ENCODE peak calls at places on chromosomes 13 and 19, in eight cellular contexts. C, R, A, P, H, Q, E and W are unnamed samples. For H3K36me3, the result is how much of the 10 kb centered on the place peaks cover.

GRCh38 chr13:25200783-25201182 is 28.7 kb upstream of the AMER2 start:
- DNase-seq in Q (no peak), P (no peak), A (no peak), E (peak), R (no peak), H (no peak), C (no peak), W (no peak)

GRCh38 chr13:41588899-41589298 is 131.5 kb downstream of the RGCC start:
- DNase-seq in Q (no peak), P (no peak), A (peak), E (peak), H (no peak), C (no peak), R (no peak), W (no peak)

GRCh38 chr19:38015216-38015615 is 108.2 kb downstream of the SIPA1L3 start:
- DNase-seq in A (peak), Q (no peak), R (no peak), H (no peak), C (no peak), P (no peak), E (no peak), W (no peak)

GRCh38 chr13:102443234-102443633 is 41.4 kb upstream of the FGF14 start:
- DNase-seq in P (no peak), Q (no peak), H (no peak), C (no peak), A (no peak), E (no peak), R (no peak), W (no peak)

GRCh38 chr19:14770944-14771839 is 7.2 kb downstream of the ADGRE2 start:
- DNase-seq in H (no peak), A (no peak), R (no peak), Q (no peak), E (no peak), P (no peak), C (no peak), W (no peak)

GRCh38 chr19:42563352-42564210 is 31.1 kb downstream of the CEACAM8 start:
- DNase-seq in C (no peak), H (peak), R (peak), A (peak), E (peak), P (peak), Q (peak), W (no peak)

GRCh38 chr13:112645327-112645914 is 44.4 kb upstream of the ATP11A start:
- DNase-seq in P (no peak), E (no peak), A (no peak), Q (no peak), H (no peak), C (no peak), R (no peak), W (no peak)

GRCh38 chr19:40941481-40942219 is 49.4 kb upstream of the CYP2B6 start:
- DNase-seq in Q (no peak), R (no peak), C (no peak), H (no peak), E (no peak), P (no peak), A (no peak), W (no peak)

GRCh38 chr19:19134687-19135158 is 3.6 kb downstream of the TMEM161A start:
- DNase-seq in Q (peak), C (no peak), E (no peak), P (peak), A (no peak), H (no peak), R (no peak), W (peak)

GRCh38 chr13:64087624-64088023 is 2672.0 kb upstream of the PCDH20 start:
- DNase-seq in P (no peak), C (no peak), E (no peak), H (no peak), Q (no peak), A (no peak), R (no peak), W (no peak)

GRCh38 chr19:46217476-46217875 is 12.1 kb upstream of the IGFL1 start:
- DNase-seq in P (no peak), H (no peak), E (no peak), C (no peak), R (no peak), A (no peak), Q (no peak), W (no peak)

GRCh38 chr19:49135686-49136085 is 16.3 kb downstream of the PPFIA3 start:
- DNase-seq in Q (no peak), A (no peak), P (no peak), C (no peak), R (no peak), H (no peak), E (no peak), W (no peak)

GRCh38 chr13:75445717-75446529 is 36.0 kb downstream of the TBC1D4 start:
- DNase-seq in Q (no peak), A (no peak), R (no peak), H (no peak), C (no peak), P (no peak), E (no peak), W (no peak)

GRCh38 chr19:43564800-43565199 is 10.5 kb downstream of the XRCC1 start:
- DNase-seq in E (no peak), Q (no peak), H (no peak), R (no peak), A (no peak), P (no peak), C (no peak), W (no peak)

GRCh38 chr19:33888665-33889064 is 92.0 kb downstream of the KCTD15 start:
- DNase-seq in A (no peak), H (no peak), R (no peak), Q (no peak), E (no peak), P (no peak), C (no peak), W (no peak)

GRCh38 chr13:42720116-42720857 is 61.1 kb upstream of the FAM216B start:
- DNase-seq in E (peak), H (peak), R (no peak), P (no peak), C (no peak), Q (peak), A (peak), W (no peak)

GRCh38 chr13:29963086-29963485 is 112.7 kb upstream of the UBL3 start:
- DNase-seq in C (no peak), P (no peak), R (no peak), Q (no peak), E (no peak), H (no peak), A (no peak), W (no peak)

GRCh38 chr13:38045278-38046048 is 175.9 kb upstream of the TRPC4 start:
- DNase-seq in C (no peak), A (peak), R (no peak), H (no peak), E (peak), P (peak), Q (no peak), W (no peak)

GRCh38 chr19:3098515-3099346 is 4.6 kb downstream of the GNA11 start:
- DNase-seq in C (no peak), R (peak), E (no peak), H (peak), Q (peak), P (no peak), A (peak), W (peak)

GRCh38 chr13:29423050-29423449 is 172.4 kb downstream of the SLC7A1 start:
- DNase-seq in A (no peak), E (no peak), P (no peak), Q (no peak), R (no peak), H (no peak), C (no peak), W (no peak)

GRCh38 chr13:101649490-101650126 is 197.1 kb downstream of the ITGBL1 start:
- DNase-seq in E (peak), R (no peak), A (peak), Q (no peak), C (no peak), P (no peak), H (no peak), W (no peak)

GRCh38 chr13:51260154-51260553 is 38.0 kb downstream of the FAM124A start:
- DNase-seq in C (no peak), H (no peak), P (peak), Q (no peak), R (no peak), E (no peak), A (no peak), W (no peak)

GRCh38 chr13:81153478-81153877 is 812.6 kb upstream of the SPRY2 start:
- DNase-seq in C (no peak), A (no peak), E (no peak), Q (no peak), P (no peak), R (no peak), H (no peak), W (no peak)

GRCh38 chr13:20769091-20769490 is 4.7 kb downstream of the EEF1AKMT1 start:
- DNase-seq in A (no peak), C (no peak), P (no peak), Q (no peak), H (no peak), E (no peak), R (no peak), W (no peak)

GRCh38 chr19:15283141-15283885 is 49.0 kb downstream of the BRD4 start:
- DNase-seq in P (no peak), H (no peak), E (peak), R (no peak), Q (no peak), C (no peak), A (peak), W (peak)

GRCh38 chr13:99895999-99896695 is 75.4 kb downstream of the ZIC5 start:
- DNase-seq in R (no peak), A (no peak), P (peak), Q (no peak), C (no peak), H (no peak), E (no peak), W (no peak)

GRCh38 chr19:40947573-40947972 is 43.5 kb upstream of the CYP2B6 start:
- DNase-seq in H (no peak), Q (no peak), E (no peak), R (no peak), A (no peak), P (no peak), C (no peak), W (no peak)

GRCh38 chr19:51274371-51274770 is 23.5 kb downstream of the SIGLECL1 start:
- DNase-seq in P (no peak), C (no peak), A (no peak), H (no peak), R (no peak), Q (no peak), E (no peak), W (no peak)

GRCh38 chr19:45250832-45251451 is at the start of gene MARK4:
- DNase-seq in A (peak), Q (peak), H (peak), R (peak), P (peak), E (no peak), C (peak), W (peak)

DNA sequence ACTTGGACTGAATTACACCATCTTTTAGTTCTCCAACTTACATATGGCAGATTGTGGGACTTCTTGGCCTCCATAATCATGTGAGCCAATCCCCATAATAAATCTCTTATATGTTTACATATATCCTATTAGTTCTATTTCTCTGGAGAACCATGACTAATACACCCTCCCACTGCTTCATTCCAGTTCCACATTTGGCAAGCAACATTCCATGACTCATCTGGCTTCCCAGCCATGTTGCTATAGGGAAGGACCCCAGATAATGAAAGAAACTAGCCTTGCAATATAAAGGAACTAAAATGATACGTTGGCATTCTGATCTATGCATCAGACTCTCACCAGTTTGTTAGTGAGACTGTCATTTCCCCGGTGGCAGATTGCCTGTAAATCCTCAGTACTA is 10.9 kb upstream of the ACOD1 start:
- DNase-seq in Q (no peak), E (peak), A (peak), H (no peak), P (no peak), R (no peak), C (no peak), W (no peak)
- H3K27ac ChIP-seq in Q (no peak), E (peak), A (peak), H (no peak), P (no peak), R (peak), C (no peak), W (no peak)

GRCh38 chr19:55671054-55671378 is 4.0 kb upstream of the EPN1 start:
- DNase-seq in R (no peak), C (no peak), Q (no peak), H (no peak), A (no peak), E (no peak), P (no peak), W (no peak)
- H3K36me3 ChIP-seq in R (under half), C (under half), Q (under half), H (under half), A (under half), E (under half), P (under half), W (under half)

DNA sequence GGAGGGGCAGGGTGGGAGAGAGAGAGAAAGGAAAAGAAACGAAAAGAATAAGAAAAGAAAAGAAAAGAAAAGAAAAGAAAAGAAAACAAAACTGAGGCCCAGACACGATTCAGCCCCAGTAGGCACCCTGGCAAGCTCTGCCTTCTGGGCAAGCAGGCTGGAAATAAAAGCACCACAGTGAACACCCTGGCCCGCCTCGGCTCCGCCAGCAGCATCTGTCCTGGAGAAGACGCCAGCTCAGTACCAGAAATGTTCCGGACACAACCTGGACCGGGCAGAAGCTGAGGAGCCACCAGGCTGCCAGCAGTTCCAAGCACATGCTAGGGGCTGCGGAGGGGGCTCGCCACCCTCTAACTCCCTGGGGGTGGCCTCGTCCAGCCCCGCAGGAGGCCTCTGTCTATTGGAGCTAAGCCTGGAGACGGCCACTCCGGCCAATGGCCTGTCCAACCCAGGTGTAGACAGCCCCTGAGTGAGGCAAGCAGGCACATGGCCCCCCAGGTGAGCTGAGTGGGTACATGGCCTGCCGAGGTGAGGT is 11.4 kb upstream of the CPAMD8 start:
- DNase-seq in H (no peak), A (no peak), Q (no peak), C (no peak), R (no peak), E (no peak), P (no peak), W (no peak)
- H3K27ac ChIP-seq in H (no peak), A (no peak), Q (no peak), C (no peak), R (no peak), E (no peak), P (no peak), W (no peak)

DNA sequence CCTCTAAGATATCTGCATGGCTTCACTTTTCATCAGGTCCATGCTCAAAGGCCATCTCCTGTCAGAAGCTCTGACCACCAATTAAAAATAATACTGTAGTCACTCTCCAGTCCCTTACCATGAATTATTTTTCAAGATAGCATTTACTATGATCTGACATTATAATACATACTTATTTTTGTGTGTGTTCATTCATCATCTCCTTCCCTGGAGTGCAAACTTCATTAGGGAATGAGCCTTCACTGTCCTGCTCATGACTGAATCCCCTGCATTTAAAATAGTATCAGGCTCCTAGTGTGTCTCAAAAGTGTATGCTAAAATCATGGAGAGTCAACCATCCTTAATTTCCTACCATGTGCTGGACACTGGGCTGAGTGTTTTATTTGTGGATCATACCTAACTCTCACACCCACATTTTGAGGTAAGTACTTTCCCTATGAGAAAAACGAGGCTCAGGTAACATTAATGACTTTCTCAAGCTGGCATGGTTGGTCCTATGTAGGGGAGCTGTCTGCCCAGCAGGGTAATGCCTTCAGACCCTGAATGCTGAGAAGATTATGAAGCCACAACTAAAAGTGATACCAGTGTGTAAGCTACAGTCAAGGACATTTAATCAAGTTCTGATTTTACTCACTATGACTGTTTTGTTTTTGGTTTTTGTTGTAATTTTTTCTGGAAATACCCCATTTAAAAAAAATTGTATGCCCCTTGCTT is 16.3 kb downstream of the PLA2G4C start:
- DNase-seq in P (no peak), Q (no peak), A (no peak), E (no peak), R (no peak), H (no peak), C (no peak), W (no peak)
- H3K36me3 ChIP-seq in P (under half), Q (under half), A (under half), E (under half), R (under half), H (under half), C (under half), W (half or more)

GRCh38 chr19:2051771-2052704 is 994 bp upstream of the MKNK2 start:
- DNase-seq in E (no peak), R (peak), P (no peak), C (peak), H (peak), Q (peak), A (no peak), W (peak)
- H3K27ac ChIP-seq in E (no peak), R (peak), P (peak), C (peak), H (peak), Q (peak), A (peak), W (peak)

GRCh38 chr19:58548859-58549663 is 5.2 kb downstream of the TRIM28 start:
- DNase-seq in C (no peak), R (no peak), Q (no peak), A (no peak), P (no peak), H (no peak), E (no peak), W (no peak)
- H3K36me3 ChIP-seq in C (under half), R (half or more), Q (under half), A (under half), P (under half), H (under half), E (half or more), W (under half)